ENCODE peak calls at places on chromosomes 12 and 14, in six cellular contexts. A is MM.1S, R is heart right ventricle, O is lung, K is ascending aorta, W is mammary epithelial cell. Q is an unnamed sample.

GRCh38 chr14:93789366-93790130 is 1.3 kb upstream of the PRIMA1 start:
- DNase-seq in R (no peak), K (no peak), A (no peak), O (no peak), W (no peak), Q (no peak)

GRCh38 chr14:102279688-102280348 is 25.1 kb downstream of the MOK start:
- DNase-seq in O (peak; percentile 35), A (no peak), W (peak; percentile 98), R (no peak), K (no peak), Q (peak; percentile 100)

GRCh38 chr12:97556201-97556824 is 93.7 kb downstream of the RMST start:
- DNase-seq in W (peak; percentile 58), K (no peak), A (no peak), O (peak; percentile 60), R (peak; percentile 16), Q (peak; percentile 23)

GRCh38 chr14:99790201-99790977 is 2.8 kb upstream of the EML1 start:
- DNase-seq in R (no peak), O (no peak), A (no peak), W (no peak), K (no peak), Q (no peak)

GRCh38 chr12:64088431-64089349 is 133.4 kb downstream of the KICS2 start:
- DNase-seq in W (peak; percentile 93), O (peak; percentile 75), R (no peak), K (peak; percentile 9), A (peak; percentile 48), Q (peak; percentile 95)

GRCh38 chr14:50025073-50025472 is 91.3 kb downstream of the VCPKMT start:
- DNase-seq in R (no peak), O (no peak), K (no peak), A (no peak), W (no peak), Q (no peak)

GRCh38 chr14:61438860-61439765 is 117.7 kb downstream of the PRKCH start:
- DNase-seq in K (no peak), O (peak; percentile 75), R (peak; percentile 28), A (no peak), W (peak; percentile 43), Q (peak; percentile 93)

GRCh38 chr12:96648941-96649340 is 159.6 kb downstream of the CFAP54 start:
- DNase-seq in W (no peak), O (no peak), R (no peak), K (no peak), A (no peak), Q (no peak)

GRCh38 chr12:89899651-89900050 is 191.0 kb upstream of the ATP2B1 start:
- DNase-seq in O (no peak), A (no peak), R (no peak), W (no peak), K (no peak), Q (no peak)

GRCh38 chr12:102740157-102741032 is 176.6 kb downstream of the PAH start:
- DNase-seq in R (no peak), A (peak; percentile 46), K (no peak), W (peak; percentile 1), O (no peak), Q (peak; percentile 13)

GRCh38 chr12:50017047-50017446 is 8.2 kb downstream of the RACGAP1 start:
- DNase-seq in K (no peak), W (peak; percentile 16), R (no peak), A (no peak), O (peak; percentile 72), Q (peak; percentile 79)

GRCh38 chr12:54050479-54050805 is 3.2 kb upstream of the HOXC4 start:
- DNase-seq in A (no peak), K (no peak), W (no peak), R (no peak), O (no peak), Q (no peak)

GRCh38 chr12:13523926-13524325 is 327.4 kb downstream of the EMP1 start:
- DNase-seq in K (no peak), A (no peak), W (no peak), R (no peak), O (no peak), Q (no peak)

GRCh38 chr12:91515944-91516739 is 333.5 kb upstream of the DCN start:
- DNase-seq in W (no peak), K (no peak), A (no peak), R (no peak), O (no peak), Q (no peak)

GRCh38 chr12:120833849-120834248 is 70.3 kb downstream of the SPPL3 start:
- DNase-seq in O (no peak), R (no peak), A (peak; percentile 54), W (no peak), K (no peak), Q (peak; percentile 39)

GRCh38 chr14:96094211-96094610 is 55.0 kb downstream of the C14orf132 start:
- DNase-seq in W (no peak), K (no peak), R (no peak), O (no peak), A (no peak), Q (no peak)

GRCh38 chr12:43283206-43283605 is 268.8 kb downstream of the ADAMTS20 start:
- DNase-seq in O (no peak), K (no peak), R (no peak), A (no peak), W (no peak), Q (no peak)

GRCh38 chr12:701896-702539 is 38.8 kb upstream of the NINJ2 start:
- DNase-seq in A (no peak), W (no peak), K (no peak), R (no peak), O (no peak), Q (no peak)

GRCh38 chr12:7450667-7451066 is 6.7 kb upstream of the CD163L1 start:
- DNase-seq in O (no peak), W (no peak), A (no peak), R (no peak), K (no peak), Q (peak; percentile 81)

GRCh38 chr12:66775941-66776340 is 97.1 kb upstream of the GRIP1 start:
- DNase-seq in R (no peak), W (no peak), A (no peak), O (no peak), K (no peak), Q (peak; percentile 13)

GRCh38 chr14:61388173-61388975 is 67.0 kb downstream of the PRKCH start:
- DNase-seq in W (peak; percentile 94), O (no peak), R (no peak), K (no peak), A (no peak), Q (peak; percentile 91)

GRCh38 chr14:20781805-20782204 is 737 bp downstream of the RNASE6 start:
- DNase-seq in W (no peak), K (no peak), R (no peak), A (no peak), O (no peak), Q (no peak)
- H3K4me3 ChIP-seq in W (no peak overlapping the region), K (peak overlapping the region; percentile 38), R (no peak overlapping the region), A (peak overlapping the region; percentile 42), O (no peak overlapping the region), Q (no peak overlapping the region)

DNA sequence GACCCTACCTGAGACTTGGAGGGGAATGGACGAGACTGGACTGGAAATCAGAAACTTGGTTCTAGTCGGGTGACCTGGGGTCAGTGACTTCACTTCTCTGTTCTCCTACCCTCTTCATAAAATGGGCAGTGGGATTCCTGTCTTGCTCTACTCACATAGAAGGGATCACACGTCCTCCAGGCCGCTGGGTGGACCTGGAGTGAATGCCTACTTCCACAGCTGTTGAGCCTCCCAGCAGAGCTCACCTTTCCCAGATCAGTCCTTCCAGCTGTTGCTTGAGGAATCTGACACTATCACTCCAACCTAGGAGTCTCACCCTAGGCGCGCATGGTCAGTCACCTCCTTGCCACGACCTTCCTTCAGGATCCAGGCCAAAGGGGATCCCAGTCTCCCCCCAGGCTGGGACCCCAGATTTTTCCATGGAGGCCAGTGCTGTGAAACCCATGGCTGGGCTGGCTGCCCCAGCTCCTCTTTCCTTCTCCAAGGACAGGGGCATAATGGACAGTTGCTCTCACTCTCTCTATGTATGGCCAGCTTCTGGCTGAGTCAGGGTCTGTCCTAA is 641 bp downstream of the ACVRL1 start:
- DNase-seq in R (no peak), K (no peak), O (no peak), W (no peak), A (no peak), Q (no peak)
- H3K4me3 ChIP-seq in R (peak overlapping the region; percentile 67), K (peak overlapping the region; percentile 65), O (peak overlapping the region; percentile 61), W (no peak overlapping the region), A (no peak overlapping the region), Q (no peak overlapping the region)

GRCh38 chr12:107368586-107368985 is 275.2 kb upstream of the CRY1 start:
- DNase-seq in O (no peak), K (no peak), W (no peak), R (no peak), A (no peak), Q (no peak)
- H3K4me3 ChIP-seq in O (no peak overlapping the region), K (no peak overlapping the region), W (no peak overlapping the region), R (no peak overlapping the region), A (peak overlapping the region; percentile 2), Q (no peak overlapping the region)

GRCh38 chr12:95549392-95550084 is 1.7 kb downstream of the USP44 start:
- DNase-seq in W (no peak), K (no peak), O (no peak), A (no peak), R (no peak), Q (no peak)
- H3K4me3 ChIP-seq in W (no peak overlapping the region), K (peak overlapping the region; percentile 93), O (no peak overlapping the region), A (no peak overlapping the region), R (no peak overlapping the region), Q (no peak overlapping the region)

GRCh38 chr14:104968153-104968527 is 10.0 kb downstream of the AHNAK2 start:
- DNase-seq in A (no peak), O (peak; percentile 56), W (peak; percentile 79), R (peak; percentile 82), K (no peak), Q (peak; percentile 53)
- H3K4me3 ChIP-seq in A (no peak overlapping the region), O (no peak overlapping the region), W (peak overlapping the region; percentile 43), R (peak overlapping the region; percentile 6), K (peak overlapping the region; percentile 62), Q (peak overlapping the region; percentile 72)

GRCh38 chr12:106301241-106301610 is 1.3 kb upstream of the TCP11L2 start:
- DNase-seq in A (no peak), O (no peak), R (no peak), W (no peak), K (no peak), Q (no peak)
- H3K4me3 ChIP-seq in A (peak overlapping the region; percentile 78), O (no peak overlapping the region), R (no peak overlapping the region), W (no peak overlapping the region), K (peak overlapping the region; percentile 86), Q (no peak overlapping the region)

DNA sequence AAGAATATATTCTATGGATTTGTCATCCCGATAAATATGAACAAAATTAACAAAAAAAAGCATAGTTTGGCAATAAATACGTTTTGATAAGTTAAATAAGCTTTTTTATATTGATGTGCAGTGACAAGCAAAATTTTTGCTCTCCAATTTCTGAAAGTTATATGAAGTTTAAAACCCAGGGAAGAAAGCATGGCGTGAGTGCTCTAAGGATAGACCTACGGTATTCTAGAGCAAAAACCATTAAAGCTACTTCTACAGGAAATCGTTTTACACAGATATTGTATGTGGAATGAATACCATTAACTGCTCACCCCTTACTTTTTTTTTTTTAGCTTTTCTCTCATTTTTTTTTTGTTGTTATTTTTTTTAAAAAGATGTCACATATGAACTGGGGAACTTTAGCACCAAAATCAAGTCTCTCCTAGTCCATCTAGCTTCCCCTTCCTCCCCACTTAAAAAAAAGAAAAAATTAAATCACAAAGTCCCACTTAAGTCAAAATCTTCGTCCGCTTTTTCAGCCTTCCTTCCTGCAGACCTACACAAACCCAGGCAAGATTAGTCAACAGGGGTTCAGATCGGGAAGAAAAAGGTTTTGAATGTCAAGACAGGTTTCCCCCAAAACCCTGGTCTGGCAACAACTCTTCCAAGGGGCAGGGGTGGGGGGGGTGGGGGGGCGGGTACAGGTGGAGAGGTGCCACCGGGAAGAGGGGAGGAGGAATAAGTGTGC is 4.4 kb downstream of the ZFP36L1 start:
- DNase-seq in W (no peak), A (no peak), O (no peak), R (no peak), K (no peak), Q (no peak)
- H3K4me3 ChIP-seq in W (peak overlapping the region; percentile 17), A (no peak overlapping the region), O (peak overlapping the region; percentile 94), R (no peak overlapping the region), K (peak overlapping the region; percentile 77), Q (no peak overlapping the region)

Q was measured in bronchial epithelial cell.